ENCODE peak calls at places on chromosome 18, in five cellular contexts. A is mesendoderm, X is endodermal cell, F is fibroblast of lung, L is endothelial cell of umbilical vein. P is an unnamed sample. For H3K4me1, the result is how much of the 10 kb centered on the place peaks cover.

GRCh38 chr18:69401475-69402218 is 959 bp downstream of the DOK6 start:
- DNase-seq in F (peak), X (peak), L (peak), A (peak), P (peak)

GRCh38 chr18:74497308-74497640 is 1.1 kb downstream of the CNDP2 start:
- DNase-seq in X (no peak), F (no peak), L (no peak), A (no peak), P (no peak)

GRCh38 chr18:55152801-55153200 is 193.5 kb upstream of the CCDC68 start:
- DNase-seq in A (no peak), L (peak), X (no peak), F (peak), P (peak)

GRCh38 chr18:55372205-55372604 is 215.8 kb downstream of the TCF4 start:
- DNase-seq in X (no peak), F (no peak), A (no peak), L (no peak), P (no peak)

GRCh38 chr18:44637210-44638051 is 43.3 kb upstream of the SETBP1 start:
- DNase-seq in X (no peak), F (peak), A (peak), L (no peak), P (peak)

GRCh38 chr18:74303936-74304335 is 11.7 kb upstream of the C18orf63 start:
- DNase-seq in F (peak), X (no peak), A (no peak), L (no peak), P (no peak)

GRCh38 chr18:71020342-71021096 is 731.7 kb downstream of the SOCS6 start:
- DNase-seq in F (peak), L (peak), X (no peak), A (no peak), P (no peak)

GRCh38 chr18:49878567-49878966 is 65.2 kb upstream of the ACAA2 start:
- DNase-seq in X (no peak), F (peak), L (no peak), A (no peak), P (no peak)

GRCh38 chr18:50218432-50219197 is 23.7 kb upstream of the MYO5B start:
- DNase-seq in L (peak), A (peak), F (peak), X (peak), P (peak)

GRCh38 chr18:35851286-35851967 is 121.1 kb upstream of the RMP24 start:
- DNase-seq in X (peak), F (no peak), L (no peak), A (peak), P (no peak)

GRCh38 chr18:217532-218334 is 50.1 kb downstream of the THOC1 start:
- DNase-seq in F (no peak), A (no peak), X (no peak), L (no peak), P (no peak)

DNA sequence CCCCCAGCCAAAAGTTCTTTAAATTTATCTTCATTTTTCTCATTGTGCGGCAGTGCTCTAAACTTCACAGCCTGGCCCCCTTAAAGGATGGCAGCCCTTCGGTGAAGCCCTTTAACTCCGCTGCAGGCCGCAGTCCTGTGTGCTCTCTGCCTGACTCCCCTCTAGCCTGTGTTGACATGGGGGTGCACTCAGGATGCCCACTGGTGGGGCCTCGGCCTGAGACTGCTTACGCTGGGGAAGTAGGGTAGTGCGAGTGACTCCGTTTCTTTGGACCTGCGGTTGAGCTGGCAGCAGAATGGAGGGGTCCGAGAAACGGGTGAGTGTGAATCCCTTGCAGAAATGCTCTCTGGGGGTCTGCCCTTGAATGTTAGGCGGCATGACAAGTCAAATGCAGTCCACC is 5.6 kb downstream of the RAB12 start:
- DNase-seq in A (no peak), F (no peak), X (no peak), L (no peak), P (no peak)
- H3K4me3 ChIP-seq in A (no peak), F (no peak), X (no peak), L (no peak), P (no peak)

GRCh38 chr18:59631583-59632181 is 65.5 kb downstream of the CCBE1 start:
- DNase-seq in L (peak), A (peak), F (peak), X (peak), P (peak)

GRCh38 chr18:59628995-59629394 is 68.2 kb downstream of the CCBE1 start:
- DNase-seq in L (no peak), X (no peak), A (no peak), F (no peak), P (no peak)

GRCh38 chr18:59634096-59634495 is 63.1 kb downstream of the CCBE1 start:
- DNase-seq in F (peak), L (no peak), X (no peak), A (no peak), P (no peak)

GRCh38 chr18:59627414-59627813 is 69.8 kb downstream of the CCBE1 start:
- DNase-seq in F (no peak), X (no peak), L (no peak), A (no peak), P (no peak)

DNA sequence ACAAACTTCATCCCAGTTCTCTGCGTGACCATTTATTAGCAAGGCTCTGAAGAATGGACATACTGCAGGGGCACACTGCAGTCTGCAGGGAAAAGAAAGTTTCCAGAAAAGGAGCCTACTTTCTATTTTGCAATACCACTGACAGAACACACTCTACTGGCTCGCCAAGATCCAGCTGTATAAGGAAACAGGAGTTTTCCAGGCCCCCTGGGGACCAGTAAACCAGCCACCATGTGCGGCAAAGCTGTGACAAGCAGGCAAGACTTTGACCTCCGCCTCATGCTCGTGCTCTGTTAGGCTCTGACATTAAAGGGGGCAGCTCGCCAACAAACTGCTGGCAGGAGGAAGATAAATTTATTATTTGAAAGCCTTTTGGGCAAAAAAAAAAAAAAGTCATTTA is 67.3 kb downstream of the CCBE1 start:
- DNase-seq in F (no peak), X (no peak), L (no peak), A (no peak), P (peak)
- H3K4me1 ChIP-seq in F (under half), X (under half), L (under half), A (under half), P (under half)

GRCh38 chr18:46334200-46334553 is 230.0 kb downstream of the HAUS1 start:
- DNase-seq in X (no peak), A (no peak), F (peak), L (no peak), P (no peak)
- H3K9ac ChIP-seq in X (no peak), A (peak), F (no peak), L (no peak), P (no peak)

DNA sequence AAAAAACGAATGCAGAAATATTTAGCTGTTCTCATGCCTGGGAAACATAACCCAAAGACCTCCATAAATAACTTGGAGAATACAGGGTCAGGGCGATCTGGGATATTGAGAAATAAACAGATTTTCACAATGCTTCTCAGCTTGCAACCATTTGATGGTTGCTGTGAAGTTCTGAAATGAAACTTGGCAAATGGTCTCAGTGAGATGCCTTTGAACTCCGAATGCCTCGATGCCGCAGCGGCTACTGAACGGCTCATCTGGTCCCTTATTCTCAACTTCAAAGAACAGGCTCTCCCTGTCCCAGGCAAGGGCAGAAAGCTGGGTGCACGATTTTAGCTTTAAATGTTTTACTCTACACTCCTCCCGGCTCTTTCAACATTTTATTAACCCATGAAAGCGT is 78.1 kb downstream of the ZNF516 start:
- DNase-seq in F (peak), L (no peak), X (no peak), A (no peak), P (peak)
- H3K4me3 ChIP-seq in F (peak), L (no peak), X (no peak), A (no peak), P (peak)

GRCh38 chr18:79059456-79059855 is 9.7 kb upstream of the ATP9B start:
- DNase-seq in F (no peak), A (no peak), L (no peak), X (no peak), P (no peak)
- H3K4me1 ChIP-seq in F (under half), A (under half), L (under half), X (under half), P (under half)

DNA sequence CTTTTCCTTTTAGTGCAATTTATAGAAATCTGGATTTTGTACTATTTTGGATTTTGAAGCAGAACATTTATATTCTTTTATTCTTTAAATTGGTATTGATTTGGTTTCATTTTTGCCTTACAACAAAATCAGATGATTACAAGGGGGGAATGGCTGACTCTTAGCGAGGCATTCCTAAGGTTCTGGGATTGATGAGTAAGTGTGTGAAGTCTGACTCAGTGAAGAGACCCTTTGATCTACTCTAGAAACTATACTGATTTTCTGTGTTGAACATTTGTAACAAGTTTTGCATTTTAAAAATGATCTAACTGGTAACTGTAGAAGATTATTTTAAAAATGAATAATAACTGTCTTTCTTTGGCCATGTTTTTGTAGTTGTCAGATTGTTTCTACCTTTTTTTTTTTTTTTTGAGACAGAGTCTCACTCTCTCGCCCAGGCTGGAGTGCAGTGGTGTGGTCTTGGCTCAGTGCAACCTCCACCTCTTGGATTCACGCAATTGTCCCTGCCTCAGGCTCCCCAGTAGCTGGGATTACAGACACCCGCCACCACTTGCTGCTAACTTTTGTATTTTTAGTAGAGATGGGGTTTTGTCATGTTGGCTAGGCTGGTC is 48.7 kb downstream of the TTC39C start:
- DNase-seq in L (no peak), F (peak), X (no peak), A (peak), P (peak)
- H3K9ac ChIP-seq in L (no peak), F (no peak), X (no peak), A (no peak), P (peak)

GRCh38 chr18:2050016-2050415 is 521.3 kb downstream of the METTL4 start:
- DNase-seq in F (peak), A (no peak), X (no peak), L (no peak), P (no peak)
- H3K4me3 ChIP-seq in F (no peak), A (no peak), X (no peak), L (no peak), P (no peak)

DNA sequence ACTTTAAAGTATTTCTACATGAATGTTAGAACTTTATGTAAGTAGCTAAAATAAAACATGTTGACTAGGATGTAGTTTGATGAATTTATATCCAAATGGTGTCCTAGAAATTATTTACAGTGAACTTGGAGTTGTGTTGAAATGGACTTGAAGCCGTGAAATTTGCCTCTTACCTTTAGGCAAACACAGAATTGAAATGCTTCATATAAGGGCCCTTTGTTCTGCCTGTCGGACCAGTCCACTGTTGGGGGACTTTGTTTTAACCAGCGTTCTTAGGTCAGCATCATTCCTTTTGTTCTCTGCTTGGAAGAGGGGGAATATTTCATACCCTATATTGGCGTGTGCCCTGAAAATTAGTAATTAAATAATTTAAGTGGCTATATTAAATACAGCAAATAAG is 18.3 kb downstream of the RAB12 start:
- DNase-seq in L (no peak), F (no peak), X (no peak), A (no peak), P (no peak)
- H3K4me1 ChIP-seq in L (under half), F (under half), X (under half), A (under half), P (under half)

P was measured in adipocyte.